ENCODE peak calls at places on chromosomes 13 and 19, in six cellular contexts. V is ovary, O is AG10803, N is GM20000, K is stomach, A is nephron progenitor cell. E is an unnamed sample.

GRCh38 chr19:55270172-55270942 is 9.6 kb downstream of the HSPBP1 start:
- DNase-seq in N (no peak), O (no peak), K (no peak), V (no peak), A (no peak), E (no peak)

GRCh38 chr13:48403151-48403631 is 9.7 kb downstream of the LPAR6 start:
- DNase-seq in N (peak; percentile 16), A (no peak), O (peak; percentile 37), V (no peak), K (no peak), E (peak; percentile 49)

GRCh38 chr13:84648069-84648640 is 765.9 kb upstream of the SLITRK1 start:
- DNase-seq in N (no peak), K (no peak), V (no peak), A (no peak), O (no peak), E (no peak)

GRCh38 chr13:113548171-113548641 is 36.3 kb upstream of the TFDP1 start:
- DNase-seq in N (no peak), V (no peak), O (peak; percentile 38), K (no peak), A (peak; percentile 29), E (no peak)

GRCh38 chr19:4187313-4188122 is 5.0 kb downstream of the ANKRD24 start:
- DNase-seq in V (no peak), N (no peak), K (no peak), A (no peak), O (no peak), E (no peak)

GRCh38 chr19:18513868-18514267 is 8.0 kb downstream of the ELL start:
- DNase-seq in O (peak; percentile 46), N (no peak), K (no peak), V (peak; percentile 66), A (no peak), E (no peak)

GRCh38 chr13:113669231-113669870 is 2.3 kb downstream of the GRK1 start:
- DNase-seq in A (no peak), K (peak; percentile 16), N (no peak), V (no peak), O (no peak), E (no peak)

GRCh38 chr13:92967923-92968322 is 258.7 kb upstream of the GPC6 start:
- DNase-seq in N (no peak), K (no peak), A (no peak), V (no peak), O (peak; percentile 13), E (no peak)

GRCh38 chr13:98543380-98544104 is 33.4 kb downstream of the STK24 start:
- DNase-seq in K (no peak), O (no peak), N (no peak), V (no peak), A (no peak), E (peak; percentile 62)

GRCh38 chr13:27007166-27007565 is 164.4 kb downstream of the USP12 start:
- DNase-seq in K (no peak), N (no peak), V (no peak), A (no peak), O (no peak), E (no peak)

GRCh38 chr13:46641274-46642081 is 88.5 kb downstream of the LRCH1 start:
- DNase-seq in N (no peak), V (no peak), O (no peak), A (no peak), K (peak; percentile 51), E (no peak)

GRCh38 chr13:51519839-51520238 is 64.4 kb upstream of the WDFY2 start:
- DNase-seq in A (no peak), V (no peak), N (no peak), K (no peak), O (peak; percentile 84), E (no peak)

GRCh38 chr19:34452671-34453253 is 24.6 kb downstream of the UBA2 start:
- DNase-seq in O (peak; percentile 26), V (no peak), N (no peak), A (no peak), K (no peak), E (no peak)

GRCh38 chr19:45051929-45052579 is 13.2 kb downstream of the CLASRP start:
- DNase-seq in O (no peak), V (no peak), N (peak; percentile 27), A (no peak), K (peak; percentile 85), E (no peak)

GRCh38 chr13:110561335-110562033 is at the start of gene RAB20:
- DNase-seq in N (peak; percentile 93), K (peak; percentile 92), V (peak; percentile 90), A (peak; percentile 86), O (peak; percentile 75), E (peak; percentile 69)

GRCh38 chr13:54241719-54242118 is 1213.1 kb downstream of the OLFM4 start:
- DNase-seq in A (no peak), V (no peak), K (no peak), N (no peak), O (no peak), E (no peak)

GRCh38 chr19:13984875-13985741 is 21.0 kb downstream of the RFX1 start:
- DNase-seq in A (no peak), V (no peak), N (no peak), K (no peak), O (no peak), E (peak; percentile 44)

GRCh38 chr13:101556676-101557121 is 104.2 kb downstream of the ITGBL1 start:
- DNase-seq in K (no peak), O (peak; percentile 97), A (no peak), N (no peak), V (no peak), E (no peak)

GRCh38 chr19:28632357-28633076 is 580.4 kb downstream of the UQCRFS1 start:
- DNase-seq in O (no peak), A (no peak), V (no peak), K (no peak), N (no peak), E (peak; percentile 13)

GRCh38 chr13:31367410-31367809 is 167.6 kb downstream of the B3GLCT start:
- DNase-seq in A (no peak), N (no peak), V (no peak), O (no peak), K (no peak), E (no peak)

GRCh38 chr13:71828564-71828963 is 38.4 kb downstream of the DACH1 start:
- DNase-seq in V (no peak), K (no peak), A (no peak), O (no peak), N (no peak), E (no peak)

GRCh38 chr13:83880275-83881027 is 1.8 kb downstream of the SLITRK1 start:
- DNase-seq in K (no peak), A (no peak), O (no peak), N (no peak), V (no peak), E (no peak)

GRCh38 chr19:38557205-38557799 is 60.5 kb downstream of the MAP4K1 start:
- DNase-seq in A (no peak), K (peak; percentile 29), N (peak; percentile 71), O (no peak), V (no peak), E (peak; percentile 64)

GRCh38 chr19:34217952-34218817 is 36.2 kb upstream of the GARRE1 start:
- DNase-seq in O (peak; percentile 96), V (no peak), N (peak; percentile 34), A (no peak), K (peak; percentile 39), E (peak; percentile 79)

GRCh38 chr13:113762538-113762937 is 3.5 kb downstream of the TMEM255B start:
- DNase-seq in A (no peak), V (no peak), O (no peak), K (peak; percentile 15), N (no peak), E (no peak)

GRCh38 chr19:47107953-47108746 is 5.4 kb downstream of the ZC3H4 start:
- DNase-seq in V (no peak), A (no peak), K (no peak), N (no peak), O (peak; percentile 42), E (peak; percentile 10)

GRCh38 chr13:50387124-50387581 is 371.9 kb downstream of the KCNRG start:
- DNase-seq in O (peak; percentile 40), V (peak; percentile 20), K (peak; percentile 40), N (peak; percentile 38), A (peak; percentile 46), E (peak; percentile 57)

GRCh38 chr19:703651-704446 is 4.9 kb upstream of the PALM start:
- DNase-seq in N (peak; percentile 81), A (peak; percentile 95), O (no peak), K (peak; percentile 84), V (peak; percentile 88), E (peak; percentile 82)

GRCh38 chr13:107395927-107396757 is 819.2 kb downstream of the LIG4 start:
- DNase-seq in O (no peak), V (no peak), A (no peak), N (no peak), K (no peak), E (no peak)

DNA sequence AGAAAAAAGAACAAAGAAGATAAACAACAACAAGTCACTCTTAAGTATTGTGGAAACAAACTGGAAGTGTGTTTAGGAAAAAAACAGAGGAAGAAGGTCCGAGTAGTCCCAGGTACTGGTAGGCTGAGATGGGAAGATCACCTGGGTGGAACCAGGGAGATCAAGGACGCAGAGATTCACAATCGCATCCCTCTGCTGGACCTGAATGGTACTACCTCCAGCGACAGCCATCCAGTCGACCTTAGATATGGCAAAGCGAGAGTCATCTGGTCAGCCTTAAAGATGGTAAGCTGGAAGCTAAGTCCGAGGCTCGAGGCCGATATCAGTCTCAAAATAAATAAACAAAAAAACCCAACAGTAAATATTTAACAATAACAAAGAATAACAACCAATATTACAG is 44.9 kb upstream of the ZNF91 start:
- DNase-seq in V (no peak), O (no peak), A (no peak), N (no peak), K (no peak), E (peak; percentile 30)
- TF ChIP-seq CTCF in V (no peak), O (no peak), A (no peak), N (no peak), K (no peak), E (no peak)

GRCh38 chr13:20573636-20574035 is 6.7 kb downstream of the IFT88 start:
- DNase-seq in A (no peak), N (no peak), K (no peak), V (no peak), O (no peak), E (no peak)
- TF ChIP-seq CTCF in A (no peak), N (no peak), K (no peak), V (no peak), O (no peak), E (no peak)

DNA sequence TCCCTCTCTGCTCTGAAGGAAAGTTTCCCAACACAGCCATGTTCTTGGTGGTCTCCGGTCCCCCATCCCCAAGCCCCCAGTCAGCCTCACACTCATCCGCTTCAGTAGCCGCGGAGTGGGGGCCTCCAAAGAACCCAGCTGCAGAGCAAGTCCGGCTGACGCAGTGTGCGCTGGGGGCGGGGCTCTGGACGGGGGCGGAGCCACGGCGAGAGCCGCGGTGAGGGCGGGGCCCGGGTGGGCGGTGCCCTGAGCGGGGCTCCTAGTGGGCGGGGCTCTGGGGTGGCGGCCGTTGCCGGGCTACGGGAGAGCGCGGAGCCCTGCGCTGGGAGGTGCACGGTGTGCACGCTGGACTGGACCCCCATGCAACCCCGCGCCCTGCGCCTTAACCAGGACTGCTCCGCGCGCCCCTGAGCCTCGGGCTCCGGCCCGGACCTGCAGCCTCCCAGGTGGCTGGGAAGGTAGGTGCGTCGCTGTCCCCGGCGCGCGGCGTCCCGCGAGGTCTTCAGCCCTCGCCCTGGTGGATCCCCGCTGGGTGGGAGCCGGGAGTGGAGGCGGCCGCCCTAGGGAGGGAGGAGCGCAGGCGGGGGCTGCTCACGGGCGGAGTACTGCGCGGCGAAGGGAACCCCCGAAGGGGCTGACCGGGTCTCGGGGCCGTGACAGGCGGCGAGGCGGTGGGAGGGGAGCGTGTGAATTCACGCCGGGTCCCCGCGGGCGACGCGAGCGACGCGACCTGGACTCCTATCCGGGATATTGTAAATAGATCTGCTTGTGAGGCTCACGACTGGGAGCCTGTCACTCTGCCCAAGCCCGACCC is 9.1 kb downstream of the TNFRSF19 start:
- DNase-seq in K (peak; percentile 93), A (peak; percentile 99), O (peak; percentile 80), N (peak; percentile 96), V (peak; percentile 92), E (peak; percentile 92)
- TF ChIP-seq CTCF in K (no peak), A (no peak), O (no peak), N (no peak), V (no peak), E (no peak)

GRCh38 chr19:11380653-11381534 is 3.2 kb downstream of the EPOR start:
- DNase-seq in K (peak; percentile 95), O (peak; percentile 89), A (peak; percentile 96), N (peak; percentile 98), V (peak; percentile 97), E (peak; percentile 99)
- TF ChIP-seq CTCF in K (peak; percentile 5), O (peak; percentile 67), A (peak; percentile 64), N (peak; percentile 52), V (peak; percentile 95), E (peak; percentile 63)

E was measured in activated CD8-positive, alpha-beta T cell treated with anti-CD3 and anti-CD28 coated beads for 36 hours.